ENCODE peak calls at places on chromosomes 3 and 15, in six cellular contexts. N is mesendoderm, O is IMR-90, E is H9, H is H1, Y is trophoblast cell. G is an unnamed sample.

GRCh38 chr3:23035927-23036640 is 167.0 kb upstream of the UBE2E2 start:
- DNase-seq in N (peak; percentile 23), O (no peak), E (peak; percentile 61), H (no peak), Y (no peak), G (peak; percentile 24)

GRCh38 chr3:42795621-42796181 is 8.6 kb downstream of the HIGD1A start:
- DNase-seq in N (no peak), O (no peak), E (no peak), H (no peak), Y (no peak), G (no peak)

GRCh38 chr15:28896944-28897343 is 11.2 kb downstream of the APBA2 start:
- DNase-seq in N (no peak), O (peak; percentile 95), E (no peak), H (no peak), Y (no peak), G (no peak)

GRCh38 chr3:109071349-109072142 is 46.4 kb downstream of the MORC1 start:
- DNase-seq in N (peak; percentile 14), O (no peak), E (no peak), H (no peak), Y (no peak), G (no peak)

GRCh38 chr15:66950114-66950513 is 115.3 kb upstream of the SMAD3 start:
- DNase-seq in N (no peak), O (no peak), E (no peak), H (no peak), Y (no peak), G (no peak)

GRCh38 chr3:79361748-79362378 is 405.9 kb downstream of the ROBO1 start:
- DNase-seq in N (peak; percentile 34), O (peak; percentile 58), E (no peak), H (no peak), Y (peak; percentile 4), G (peak; percentile 21)

GRCh38 chr3:147881933-147882332 is 472.8 kb downstream of the ZIC1 start:
- DNase-seq in N (peak; percentile 38), O (no peak), E (no peak), H (no peak), Y (no peak), G (no peak)

GRCh38 chr3:41933154-41933676 is 28.7 kb downstream of the ULK4 start:
- DNase-seq in N (no peak), O (peak; percentile 78), E (no peak), H (peak; percentile 20), Y (no peak), G (no peak)

GRCh38 chr15:27358751-27359434 is 387.9 kb downstream of the GABRG3 start:
- DNase-seq in N (peak; percentile 48), O (no peak), E (peak; percentile 76), H (peak; percentile 90), Y (no peak), G (peak; percentile 40)

GRCh38 chr3:111715911-111716523 is 120.9 kb upstream of the ZBED2 start:
- DNase-seq in N (peak; percentile 42), O (peak; percentile 45), E (no peak), H (peak; percentile 59), Y (peak; percentile 30), G (no peak)

GRCh38 chr3:178203650-178204049 is 332.6 kb upstream of the KCNMB2 start:
- DNase-seq in N (no peak), O (peak; percentile 47), E (no peak), H (no peak), Y (no peak), G (no peak)

GRCh38 chr15:90191795-90192494 is 9.2 kb upstream of the SEMA4B start:
- DNase-seq in N (no peak), O (no peak), E (no peak), H (no peak), Y (no peak), G (no peak)

GRCh38 chr3:35502699-35503098 is 136.6 kb upstream of the ARPP21 start:
- DNase-seq in N (no peak), O (no peak), E (no peak), H (no peak), Y (no peak), G (no peak)

GRCh38 chr3:156307704-156308103 is 187.3 kb downstream of the KCNAB1 start:
- DNase-seq in N (no peak), O (peak; percentile 84), E (no peak), H (no peak), Y (no peak), G (no peak)

GRCh38 chr15:39511000-39511914 is 69.6 kb upstream of the THBS1 start:
- DNase-seq in N (no peak), O (peak; percentile 93), E (no peak), H (no peak), Y (peak; percentile 12), G (no peak)

GRCh38 chr15:63460210-63461135 is 43.9 kb upstream of the USP3 start:
- DNase-seq in N (no peak), O (no peak), E (no peak), H (no peak), Y (no peak), G (no peak)

DNA sequence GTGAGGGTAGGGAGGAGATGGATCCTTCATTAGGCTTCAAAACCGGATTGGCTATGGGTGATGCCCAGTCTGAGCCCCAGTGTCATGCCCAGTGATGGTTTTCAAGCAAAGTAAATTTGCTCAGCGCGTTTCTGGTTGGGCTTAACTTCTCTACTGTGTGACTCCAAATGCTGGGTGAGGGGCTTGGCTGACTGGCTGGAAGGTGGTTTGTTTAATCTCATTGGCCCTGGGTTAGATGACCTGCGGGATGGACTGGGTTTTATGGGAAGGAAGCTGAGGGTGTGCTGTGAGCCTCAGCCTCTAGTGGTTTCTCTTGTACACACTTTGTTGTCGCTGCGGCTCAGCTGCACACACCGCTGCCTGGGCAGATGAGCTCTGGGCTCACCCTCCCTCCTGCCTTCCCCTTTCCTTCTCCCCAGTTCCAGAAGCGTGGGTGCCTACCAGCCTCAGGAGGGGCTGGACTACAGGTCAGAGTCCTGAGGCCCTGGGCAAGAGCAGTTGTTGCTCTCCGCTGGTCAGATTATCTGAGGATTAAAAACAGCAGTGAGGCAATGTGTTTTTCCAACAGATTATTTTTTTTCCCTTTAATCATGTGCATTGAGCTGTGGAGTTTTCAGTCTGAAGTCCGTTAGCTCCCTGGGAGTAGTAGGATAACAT is 18.6 kb downstream of the PDIA5 start:
- DNase-seq in N (peak; percentile 29), O (no peak), E (no peak), H (no peak), Y (no peak), G (no peak)
- H4K8ac ChIP-seq in N (no peak overlapping the region), O (no peak overlapping the region), E (no peak overlapping the region), H (peak overlapping the region; percentile 54), Y (no peak overlapping the region), G (no peak overlapping the region)

DNA sequence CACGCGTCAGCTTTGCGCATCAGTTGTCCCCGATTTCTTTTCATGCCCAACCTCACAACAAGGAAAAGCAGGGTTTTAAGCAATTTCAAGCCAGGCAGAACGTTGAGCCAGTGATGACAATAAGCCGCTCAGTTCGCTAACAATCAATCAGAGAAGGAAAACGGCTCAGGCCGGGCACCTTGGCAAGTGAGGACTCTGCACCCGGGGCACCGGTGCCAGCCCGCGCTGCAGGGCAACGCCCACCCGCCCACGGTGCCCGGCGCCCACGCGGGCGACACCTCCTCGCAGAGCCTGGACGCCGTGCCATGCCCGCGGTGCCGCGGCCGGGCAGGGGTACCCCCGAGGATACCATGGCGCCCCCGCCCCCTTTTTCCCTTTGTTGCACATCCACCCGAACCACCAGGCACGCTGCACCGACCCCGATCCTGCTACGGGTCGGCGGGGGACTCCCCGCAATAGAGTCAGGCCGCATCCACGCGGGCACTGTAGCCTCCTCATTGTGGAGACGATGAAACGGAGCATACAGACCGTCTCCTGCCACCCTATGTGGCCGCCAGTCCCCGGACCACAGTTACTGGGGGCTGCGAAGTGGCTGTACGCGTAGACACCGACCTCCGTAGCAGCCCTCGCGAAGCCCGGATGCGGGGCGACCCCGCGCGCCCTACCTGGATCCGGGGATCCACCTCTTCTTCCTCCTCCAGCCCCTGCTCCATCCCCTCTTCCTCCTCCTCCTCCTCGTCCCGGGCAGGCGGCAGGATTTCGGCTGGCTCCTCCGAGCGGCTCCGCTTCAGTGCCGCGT is 581 bp downstream of the SH3BP5 start:
- DNase-seq in N (no peak), O (peak; percentile 27), E (peak; percentile 35), H (no peak), Y (no peak), G (no peak)
- H4K8ac ChIP-seq in N (no peak overlapping the region), O (peak overlapping the region; percentile 51), E (no peak overlapping the region), H (peak overlapping the region; percentile 39), Y (peak overlapping the region; percentile 23), G (no peak overlapping the region)

GRCh38 chr3:152339881-152340505 is 71.3 kb downstream of the MBNL1 start:
- DNase-seq in N (peak; percentile 35), O (no peak), E (no peak), H (no peak), Y (peak; percentile 43), G (no peak)
- H4K8ac ChIP-seq in N (no peak overlapping the region), O (no peak overlapping the region), E (no peak overlapping the region), H (no peak overlapping the region), Y (no peak overlapping the region), G (no peak overlapping the region)

GRCh38 chr3:9276761-9277370 is 27.4 kb upstream of the SRGAP3 start:
- DNase-seq in N (no peak), O (no peak), E (no peak), H (no peak), Y (no peak), G (no peak)

GRCh38 chr3:9270704-9271103 is 21.3 kb upstream of the SRGAP3 start:
- DNase-seq in N (no peak), O (no peak), E (no peak), H (no peak), Y (no peak), G (no peak)

GRCh38 chr3:9271903-9272302 is 22.5 kb upstream of the SRGAP3 start:
- DNase-seq in N (no peak), O (no peak), E (no peak), H (no peak), Y (no peak), G (no peak)
- H4K8ac ChIP-seq in N (no peak overlapping the region), O (no peak overlapping the region), E (no peak overlapping the region), H (no peak overlapping the region), Y (no peak overlapping the region), G (no peak overlapping the region)

GRCh38 chr3:38989932-38990510 is 61.7 kb downstream of the SCN11A start:
- DNase-seq in N (peak; percentile 32), O (no peak), E (no peak), H (no peak), Y (no peak), G (no peak)
- H4K8ac ChIP-seq in N (no peak overlapping the region), O (peak overlapping the region; percentile 22), E (no peak overlapping the region), H (no peak overlapping the region), Y (no peak overlapping the region), G (no peak overlapping the region)

GRCh38 chr3:8739757-8740508 is 6.3 kb downstream of the CAV3 start:
- DNase-seq in N (no peak), O (peak; percentile 78), E (no peak), H (no peak), Y (peak; percentile 29), G (no peak)
- H4K8ac ChIP-seq in N (no peak overlapping the region), O (peak overlapping the region; percentile 67), E (no peak overlapping the region), H (no peak overlapping the region), Y (no peak overlapping the region), G (no peak overlapping the region)

G was measured in neuronal stem cell.